ENCODE peak calls at places on chromosomes 4 and X, in seven cellular contexts. M is sigmoid colon, N is prostate gland, Q is stomach, P is HL-60, C is H1, K is HCT116. X is an unnamed sample.

GRCh38 chr4:126560794-126561193 is 1072.0 kb upstream of the INTU start:
- DNase-seq in K (no peak), M (no peak), Q (no peak), P (no peak), C (no peak), N (no peak), X (no peak)

GRCh38 chrX:76148753-76149152 is 24.1 kb upstream of the PBDC1 start:
- DNase-seq in P (peak), C (peak), Q (no peak), K (no peak), M (peak), N (peak), X (no peak)

GRCh38 chrX:8848921-8849320 is 47.7 kb upstream of the FAM9A start:
- DNase-seq in K (no peak), C (no peak), M (no peak), Q (no peak), P (no peak), N (no peak), X (no peak)

GRCh38 chrX:20971250-20971649 is 403.0 kb upstream of the CNKSR2 start:
- DNase-seq in Q (no peak), P (no peak), M (no peak), N (no peak), C (no peak), K (no peak), X (no peak)

GRCh38 chr4:154982187-154983047 is 201.3 kb downstream of the RBM46 start:
- DNase-seq in M (no peak), Q (peak), N (peak), P (peak), K (peak), C (peak), X (no peak)

GRCh38 chrX:140661657-140662056 is 47.9 kb upstream of the LINC00632 start:
- DNase-seq in C (no peak), Q (no peak), N (no peak), P (no peak), M (no peak), K (no peak), X (no peak)

GRCh38 chr4:38762560-38762959 is 20.2 kb downstream of the TLR10 start:
- DNase-seq in N (no peak), M (no peak), K (no peak), P (no peak), C (no peak), Q (no peak), X (no peak)

GRCh38 chrX:130245441-130245840 is 23.3 kb downstream of the ZNF280C start:
- DNase-seq in P (no peak), N (no peak), C (no peak), K (no peak), M (no peak), Q (no peak), X (no peak)

GRCh38 chrX:151996329-151996728 is 21.9 kb upstream of the GABRE start:
- DNase-seq in P (no peak), Q (no peak), K (no peak), N (no peak), M (no peak), C (no peak), X (no peak)

GRCh38 chr4:24042094-24042493 is 152.2 kb upstream of the PPARGC1A start:
- DNase-seq in N (no peak), K (no peak), P (no peak), M (no peak), Q (no peak), C (no peak), X (no peak)

DNA sequence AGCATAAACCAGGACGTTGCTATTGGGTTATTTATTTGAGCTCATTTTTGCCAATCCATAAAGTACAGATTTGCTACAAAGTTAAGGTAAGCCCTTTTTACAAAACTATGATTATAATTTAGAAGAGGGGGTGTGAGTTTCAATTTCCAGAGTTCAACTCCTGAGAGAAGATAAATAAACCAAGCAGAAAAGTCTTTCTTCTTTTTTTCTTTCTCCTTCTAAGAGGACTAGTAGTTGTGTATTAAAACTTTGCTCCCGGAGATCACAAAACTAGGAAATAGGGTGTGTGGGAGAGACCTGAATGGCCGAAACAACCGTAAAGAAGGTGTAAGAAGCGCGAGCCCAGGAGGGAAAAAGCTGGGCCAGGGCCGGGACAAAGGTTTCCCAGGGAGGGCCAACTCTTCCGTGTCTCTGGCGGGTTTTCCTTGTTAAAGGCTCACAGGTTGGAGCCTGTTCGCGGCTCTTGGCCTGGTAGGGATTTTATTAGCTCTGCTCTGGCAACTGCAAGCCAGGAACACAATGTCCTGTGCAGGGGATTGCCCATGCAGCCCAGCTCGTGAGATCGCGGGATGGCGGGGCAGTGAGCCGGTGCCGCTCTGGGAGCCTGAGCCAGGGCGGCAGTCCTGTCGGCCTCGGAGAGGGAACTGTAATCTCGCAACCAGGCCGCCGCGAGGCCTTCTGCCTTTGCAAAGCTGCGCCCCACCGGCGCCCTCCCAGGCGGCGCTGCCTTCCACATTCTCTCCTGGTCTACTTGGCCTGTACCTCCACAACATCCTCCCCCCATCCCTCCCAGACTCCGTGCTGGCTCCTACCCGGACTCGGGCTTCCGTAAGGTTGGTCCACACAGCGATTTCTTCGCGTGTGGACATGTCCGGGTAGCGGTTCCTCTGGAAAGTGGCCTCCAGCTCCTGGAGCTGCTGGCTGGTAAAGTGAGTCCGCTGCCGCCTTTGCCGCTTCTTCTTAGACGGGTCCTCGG is 2.2 kb downstream of the PITX2 start:
- DNase-seq in Q (no peak), K (no peak), C (peak), N (peak), P (no peak), M (no peak), X (no peak)
- TF ChIP-seq POLR2AphosphoS5 in Q (no peak), K (no peak), C (no peak), N (peak), P (no peak), M (no peak), X (no peak)

GRCh38 chr4:142713282-142714030 is 132.6 kb downstream of the INPP4B start:
- DNase-seq in N (no peak), C (no peak), P (no peak), Q (no peak), K (no peak), M (no peak), X (no peak)
- TF ChIP-seq POLR2AphosphoS5 in N (no peak), C (peak), P (no peak), Q (no peak), K (no peak), M (no peak), X (no peak)

GRCh38 chr4:41258783-41259182 is 2.1 kb downstream of the UCHL1 start:
- DNase-seq in M (no peak), C (no peak), K (peak), Q (no peak), P (no peak), N (peak), X (no peak)
- TF ChIP-seq POLR2AphosphoS5 in M (no peak), C (peak), K (no peak), Q (no peak), P (no peak), N (no peak), X (no peak)

DNA sequence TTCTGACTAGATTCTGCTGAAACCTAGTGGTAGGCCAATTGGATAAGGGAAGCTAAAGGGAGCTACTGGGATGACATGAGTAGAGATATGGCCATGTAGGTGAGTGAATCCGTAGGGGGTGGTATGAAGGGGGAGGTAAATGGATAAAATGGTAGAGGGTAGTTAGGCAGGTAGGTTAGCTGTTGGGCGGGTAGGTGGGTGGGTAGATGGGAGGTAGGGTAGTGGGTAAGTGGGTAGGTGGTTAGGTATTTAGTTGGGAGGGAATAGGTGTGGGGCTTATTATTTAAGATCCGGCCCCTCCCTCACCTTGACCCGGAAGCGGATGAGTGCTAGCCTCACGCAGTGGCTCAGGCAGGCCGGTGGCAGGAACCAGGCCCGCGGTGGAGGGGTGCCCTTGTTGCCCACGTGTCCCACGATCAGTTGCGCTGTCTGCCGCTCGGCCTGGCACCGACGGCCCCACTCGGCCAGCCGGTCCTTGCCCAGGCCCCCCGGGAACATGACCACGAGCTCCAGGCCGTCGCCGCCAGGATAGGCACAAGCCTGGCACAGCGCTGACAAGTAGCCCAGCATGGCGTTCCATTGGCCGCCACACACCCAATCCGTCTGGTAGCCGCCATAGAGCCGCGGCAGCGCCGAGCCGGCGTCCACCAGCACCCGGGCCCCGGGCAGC is 725 bp downstream of the FAM120C start:
- DNase-seq in C (peak), Q (peak), N (peak), K (peak), M (peak), P (peak), X (peak)
- TF ChIP-seq POLR2AphosphoS5 in C (peak), Q (peak), N (no peak), K (peak), M (peak), P (peak), X (peak)

GRCh38 chr4:2734618-2735017 is 21.5 kb downstream of the TNIP2 start:
- DNase-seq in Q (no peak), P (no peak), N (no peak), C (no peak), K (no peak), M (no peak), X (no peak)

GRCh38 chr4:2733844-2734574 is 22.1 kb downstream of the TNIP2 start:
- DNase-seq in M (peak), K (no peak), C (no peak), Q (no peak), P (no peak), N (no peak), X (no peak)

GRCh38 chr4:2732526-2732925 is 23.6 kb downstream of the TNIP2 start:
- DNase-seq in N (no peak), P (no peak), C (no peak), Q (no peak), M (peak), K (no peak), X (no peak)

GRCh38 chr4:2731907-2732314 is 24.2 kb downstream of the TNIP2 start:
- DNase-seq in M (peak), Q (no peak), N (no peak), C (no peak), P (no peak), K (no peak), X (no peak)

GRCh38 chr4:2733001-2733843 is 22.9 kb downstream of the TNIP2 start:
- DNase-seq in K (no peak), M (peak), N (no peak), Q (no peak), P (no peak), C (no peak), X (no peak)
- TF ChIP-seq POLR2AphosphoS5 in K (no peak), M (no peak), N (no peak), Q (no peak), P (no peak), C (no peak), X (no peak)

DNA sequence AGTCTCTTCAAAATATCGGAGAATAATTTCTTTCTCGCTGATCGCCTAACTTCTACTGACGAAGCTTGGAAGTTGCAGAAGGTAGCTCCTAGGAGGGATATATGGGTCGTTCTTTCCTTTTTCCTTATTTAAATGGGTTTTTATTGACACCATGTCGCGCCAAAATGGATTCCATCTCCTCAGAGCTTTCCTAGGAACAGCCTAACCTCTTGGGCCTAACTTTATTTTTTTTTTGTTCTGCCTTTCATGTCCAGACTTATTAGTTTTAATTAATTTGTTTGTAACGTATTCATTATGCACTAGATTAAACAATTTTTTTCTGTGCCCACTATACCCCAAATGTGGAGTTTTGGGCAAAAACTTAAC is 359.4 kb upstream of the ZCCHC13 start:
- DNase-seq in Q (no peak), C (no peak), K (no peak), M (no peak), P (no peak), N (no peak), X (no peak)
- TF ChIP-seq POLR2AphosphoS5 in Q (no peak), C (no peak), K (no peak), M (no peak), P (no peak), N (no peak), X (no peak)